ENCODE peak calls at places on chromosome 5, in four cellular contexts. Y is GM12878, X is H1, A is HepG2. Z is an unnamed sample.

GRCh38 chr5:137666109-137666850 is 69.6 kb downstream of the KLHL3 start:
- DNase-seq in Y (peak), X (no peak), A (no peak), Z (no peak)

GRCh38 chr5:175872287-175873089 is 1.1 kb downstream of the CPLX2 start:
- DNase-seq in Y (no peak), X (peak), A (peak), Z (no peak)

GRCh38 chr5:36915653-36916052 is 39.1 kb downstream of the NIPBL start:
- DNase-seq in Y (no peak), X (no peak), A (no peak), Z (no peak)

GRCh38 chr5:123035320-123035949 is 1.1 kb downstream of the PPIC start:
- DNase-seq in Y (no peak), X (peak), A (peak), Z (no peak)

GRCh38 chr5:96259211-96259772 is 173.8 kb downstream of the PCSK1 start:
- DNase-seq in Y (peak), X (no peak), A (peak), Z (no peak)

GRCh38 chr5:14525397-14525796 is 56.2 kb upstream of the OTULINL start:
- DNase-seq in Y (no peak), X (no peak), A (no peak), Z (no peak)

GRCh38 chr5:137037848-137038247 is 461.3 kb downstream of the SPOCK1 start:
- DNase-seq in Y (no peak), X (no peak), A (no peak), Z (no peak)

GRCh38 chr5:98041661-98042060 is 731.8 kb upstream of the RGMB start:
- DNase-seq in Y (no peak), X (no peak), A (no peak), Z (no peak)

GRCh38 chr5:176441921-176442323 is 6.3 kb upstream of the FAF2 start:
- DNase-seq in Y (no peak), X (no peak), A (peak), Z (no peak)

GRCh38 chr5:3996871-3997410 is 401.3 kb downstream of the IRX1 start:
- DNase-seq in Y (no peak), X (no peak), A (no peak), Z (no peak)

GRCh38 chr5:107864793-107865192 is 194.1 kb upstream of the EFNA5 start:
- DNase-seq in Y (no peak), X (no peak), A (no peak), Z (no peak)

GRCh38 chr5:179967489-179967888 is 59.8 kb upstream of the TBC1D9B start:
- DNase-seq in Y (no peak), X (no peak), A (peak), Z (no peak)

GRCh38 chr5:138470322-138471285 is 5.3 kb downstream of the EGR1 start:
- DNase-seq in Y (no peak), X (no peak), A (no peak), Z (no peak)

GRCh38 chr5:178487911-178488310 is 102.3 kb downstream of the COL23A1 start:
- DNase-seq in Y (no peak), X (no peak), A (no peak), Z (no peak)

GRCh38 chr5:125176005-125176390 is 429.6 kb upstream of the ZNF608 start:
- DNase-seq in Y (no peak), X (no peak), A (no peak), Z (no peak)

GRCh38 chr5:127810014-127810413 is 106.8 kb downstream of the CCDC192 start:
- DNase-seq in Y (no peak), X (no peak), A (no peak), Z (no peak)

GRCh38 chr5:61719124-61719523 is 387.1 kb downstream of the ZSWIM6 start:
- DNase-seq in Y (no peak), X (no peak), A (no peak), Z (no peak)
- TF ChIP-seq SUZ12 in Y (no peak), X (no peak), A (no peak), Z (no peak)

GRCh38 chr5:76408104-76408644 is 5.1 kb downstream of the IQGAP2 start:
- DNase-seq in Y (no peak), X (no peak), A (peak), Z (no peak)
- H3K4me3 ChIP-seq in Y (no peak), X (no peak), A (no peak), Z (no peak)

DNA sequence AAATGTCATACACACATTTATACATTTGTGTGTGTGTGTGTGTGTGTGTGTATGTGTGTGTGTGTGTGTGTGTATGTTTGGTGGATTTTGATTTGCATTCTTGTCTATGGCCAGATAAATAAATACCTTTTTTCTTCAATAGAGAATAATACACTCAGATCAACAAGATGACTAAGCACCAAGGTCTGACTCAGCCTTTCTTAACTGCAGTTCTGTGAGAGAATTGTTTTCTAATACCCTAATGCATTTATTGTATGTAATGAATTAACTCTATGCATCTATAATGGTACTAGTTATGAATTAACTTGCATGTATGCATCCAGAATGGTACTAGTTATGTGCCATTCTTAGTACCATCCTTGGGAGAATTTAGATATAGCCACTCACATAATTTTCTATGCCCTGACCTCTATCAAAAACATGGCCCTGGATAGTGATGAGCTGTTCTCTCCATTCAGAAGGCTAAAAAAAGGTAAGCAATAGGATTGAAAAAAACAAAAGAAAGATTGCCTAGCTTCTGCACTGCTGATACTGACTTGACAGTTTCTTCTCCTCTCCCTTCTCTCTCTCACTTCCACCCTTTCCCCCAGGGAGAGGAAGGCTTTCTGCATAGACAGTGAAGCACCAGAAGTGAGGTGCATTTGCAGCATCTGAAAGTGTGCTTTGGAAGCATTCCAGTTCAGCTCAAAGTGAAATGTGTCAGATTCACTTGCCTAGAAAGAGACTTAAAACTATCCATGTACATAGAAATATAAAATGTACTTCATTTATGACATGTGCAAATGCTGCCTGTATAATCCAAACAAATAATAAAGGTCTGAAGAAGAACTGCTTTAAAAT is 55.1 kb upstream of the CCDC112 start:
- DNase-seq in Y (no peak), X (no peak), A (no peak), Z (no peak)
- TF ChIP-seq SUZ12 in Y (no peak), X (no peak), A (no peak), Z (no peak)

GRCh38 chr5:151450605-151451004 is 3.2 kb downstream of the SLC36A1 start:
- DNase-seq in Y (no peak), X (no peak), A (peak), Z (no peak)
- H3K4me3 ChIP-seq in Y (no peak), X (no peak), A (no peak), Z (no peak)

GRCh38 chr5:173567548-173567947 is 48.9 kb downstream of the BOD1 start:
- DNase-seq in Y (no peak), X (no peak), A (no peak), Z (no peak)
- TF ChIP-seq SUZ12 in Y (no peak), X (no peak), A (no peak), Z (no peak)

GRCh38 chr5:135723451-135723850 is 111.0 kb upstream of the SLC25A48 start:
- DNase-seq in Y (no peak), X (no peak), A (no peak), Z (no peak)
- H3K4me3 ChIP-seq in Y (no peak), X (no peak), A (no peak), Z (no peak)

GRCh38 chr5:120848883-120849282 is 384.8 kb downstream of the PRR16 start:
- DNase-seq in Y (no peak), X (no peak), A (no peak), Z (peak)
- TF ChIP-seq SUZ12 in Y (no peak), X (no peak), A (no peak), Z (no peak)

DNA sequence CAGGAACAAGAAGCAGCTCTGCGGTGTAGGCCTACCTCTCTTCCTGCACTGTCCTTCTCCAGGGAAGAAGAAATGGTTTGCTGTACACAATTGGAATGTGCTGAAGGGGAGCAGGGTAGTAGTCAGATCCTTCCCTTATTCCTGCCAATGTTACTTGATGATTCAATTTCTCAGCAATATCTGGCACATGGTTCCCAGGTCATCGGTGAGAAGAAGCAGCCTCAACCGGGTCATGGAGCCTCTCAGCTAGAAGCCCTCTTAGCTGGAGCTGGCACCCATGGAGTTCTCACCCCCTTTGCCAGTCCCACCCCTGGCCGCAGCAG is 36.9 kb downstream of the ACTBL2 start:
- DNase-seq in Y (no peak), X (no peak), A (no peak), Z (no peak)
- H3K4me3 ChIP-seq in Y (no peak), X (no peak), A (no peak), Z (no peak)

GRCh38 chr5:141878186-141878770 is at the start of gene PCDH1:
- DNase-seq in Y (no peak), X (no peak), A (no peak), Z (no peak)
- TF ChIP-seq SUZ12 in Y (peak), X (no peak), A (no peak), Z (no peak)

Z was measured in NT2/D1.